ENCODE peak calls at places on chromosomes 5 and 9, in seven cellular contexts. One of them, this sample, is unnamed.

GRCh38 chr5:166340039-166340438 is 1951.4 kb upstream of the WWC1 start:
- DNase-seq in Peyer's patch: no peak
- DNase-seq in GM12892: no peak
- DNase-seq in lower leg skin: no peak
- DNase-seq in prostate gland: no peak
- DNase-seq in endothelial cell of umbilical vein: no peak
- DNase-seq in ovary: no peak
- DNase-seq in this sample: no peak

GRCh38 chr5:172096184-172096941 is 89.9 kb upstream of the FBXW11 start:
- DNase-seq in Peyer's patch: no peak
- DNase-seq in GM12892: no peak
- DNase-seq in lower leg skin: no peak
- DNase-seq in prostate gland: no peak
- DNase-seq in endothelial cell of umbilical vein: no peak
- DNase-seq in ovary: peak; percentile 34
- DNase-seq in this sample: no peak

GRCh38 chr5:98721231-98721928 is 52.1 kb upstream of the RGMB start:
- DNase-seq in Peyer's patch: no peak
- DNase-seq in GM12892: no peak
- DNase-seq in lower leg skin: no peak
- DNase-seq in prostate gland: no peak
- DNase-seq in endothelial cell of umbilical vein: no peak
- DNase-seq in ovary: no peak
- DNase-seq in this sample: no peak

GRCh38 chr9:72880821-72881220 is 72.0 kb downstream of the ALDH1A1 start:
- DNase-seq in Peyer's patch: no peak
- DNase-seq in GM12892: no peak
- DNase-seq in lower leg skin: peak; percentile 31
- DNase-seq in prostate gland: no peak
- DNase-seq in endothelial cell of umbilical vein: no peak
- DNase-seq in ovary: no peak
- DNase-seq in this sample: no peak

GRCh38 chr9:77575785-77576184 is 72.3 kb downstream of the GNA14 start:
- DNase-seq in Peyer's patch: no peak
- DNase-seq in GM12892: no peak
- DNase-seq in lower leg skin: no peak
- DNase-seq in prostate gland: no peak
- DNase-seq in endothelial cell of umbilical vein: no peak
- DNase-seq in ovary: no peak
- DNase-seq in this sample: peak; percentile 53

GRCh38 chr9:95857122-95857521 is 18.4 kb upstream of the ERCC6L2 start:
- DNase-seq in Peyer's patch: no peak
- DNase-seq in GM12892: no peak
- DNase-seq in lower leg skin: no peak
- DNase-seq in prostate gland: no peak
- DNase-seq in endothelial cell of umbilical vein: peak; percentile 64
- DNase-seq in ovary: peak; percentile 41
- DNase-seq in this sample: no peak

GRCh38 chr9:4297795-4298254 is 2.0 kb downstream of the GLIS3 start:
- DNase-seq in Peyer's patch: peak; percentile 75
- DNase-seq in GM12892: peak; percentile 34
- DNase-seq in lower leg skin: peak; percentile 50
- DNase-seq in prostate gland: peak; percentile 49
- DNase-seq in endothelial cell of umbilical vein: peak; percentile 64
- DNase-seq in ovary: peak; percentile 89
- DNase-seq in this sample: no peak

GRCh38 chr9:18382243-18382642 is 91.7 kb upstream of the ADAMTSL1 start:
- DNase-seq in Peyer's patch: no peak
- DNase-seq in GM12892: no peak
- DNase-seq in lower leg skin: no peak
- DNase-seq in prostate gland: no peak
- DNase-seq in endothelial cell of umbilical vein: peak; percentile 54
- DNase-seq in ovary: no peak
- DNase-seq in this sample: no peak

GRCh38 chr9:4855861-4856260 is 63.1 kb downstream of the RCL1 start:
- DNase-seq in Peyer's patch: no peak
- DNase-seq in GM12892: no peak
- DNase-seq in lower leg skin: no peak
- DNase-seq in prostate gland: no peak
- DNase-seq in endothelial cell of umbilical vein: no peak
- DNase-seq in ovary: peak; percentile 60
- DNase-seq in this sample: peak; percentile 50

GRCh38 chr5:170738840-170739239 is 44.7 kb upstream of the GABRP start:
- DNase-seq in Peyer's patch: no peak
- DNase-seq in GM12892: no peak
- DNase-seq in lower leg skin: no peak
- DNase-seq in prostate gland: no peak
- DNase-seq in endothelial cell of umbilical vein: no peak
- DNase-seq in ovary: no peak
- DNase-seq in this sample: no peak

GRCh38 chr5:72364961-72365360 is 44.8 kb downstream of the PTCD2 start:
- DNase-seq in Peyer's patch: no peak
- DNase-seq in GM12892: no peak
- DNase-seq in lower leg skin: no peak
- DNase-seq in prostate gland: no peak
- DNase-seq in endothelial cell of umbilical vein: no peak
- DNase-seq in ovary: no peak
- DNase-seq in this sample: no peak

DNA sequence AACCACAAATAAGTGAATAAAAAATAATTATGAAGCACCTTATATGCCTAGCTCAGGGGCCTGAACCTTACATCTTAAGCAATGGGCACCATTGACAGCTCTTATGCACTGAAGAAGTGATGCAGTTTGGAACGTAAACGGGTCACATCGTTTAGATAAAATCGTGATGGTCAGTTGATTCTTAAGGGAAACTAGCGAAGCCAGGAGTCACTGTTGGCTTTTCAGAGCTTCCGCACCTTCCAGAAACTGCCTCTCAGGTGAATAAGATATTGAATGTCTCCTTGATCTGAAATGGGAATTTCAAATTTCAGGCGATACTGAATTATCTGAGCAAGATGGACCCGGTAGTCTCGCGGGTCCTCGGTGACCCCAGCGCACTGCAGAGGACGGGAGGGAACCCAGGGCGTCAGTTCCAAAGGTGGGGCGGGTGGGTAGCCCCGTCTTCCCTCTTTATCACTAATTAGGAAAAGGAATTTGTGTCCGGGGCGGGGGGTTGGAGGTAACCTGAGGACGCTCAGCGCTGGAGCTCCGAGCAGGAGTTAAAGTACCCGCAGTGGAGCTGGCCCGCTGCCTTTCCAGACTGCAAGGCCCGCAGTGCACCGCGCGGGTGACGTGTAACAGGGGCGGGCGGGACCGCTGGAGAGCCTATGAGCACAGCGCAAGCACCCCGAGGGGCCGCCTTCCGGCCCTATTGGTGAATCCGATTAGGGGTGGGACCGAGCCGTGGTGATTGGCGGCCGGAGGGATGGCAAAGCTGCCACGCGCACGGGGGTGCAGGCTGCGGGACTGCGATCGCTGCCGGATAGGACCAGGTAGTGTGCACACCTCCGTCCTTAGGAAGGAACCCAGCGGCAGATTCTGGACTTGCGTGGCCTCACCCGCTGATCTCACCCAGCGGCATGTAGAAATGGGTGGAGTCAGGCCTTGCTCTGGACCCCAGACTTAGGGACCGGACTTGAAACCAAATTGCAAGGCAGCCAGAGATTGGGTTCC is 19.7 kb upstream of the GARNL3 start:
- DNase-seq in Peyer's patch: peak; percentile 97
- DNase-seq in GM12892: peak; percentile 93
- DNase-seq in lower leg skin: peak; percentile 96
- DNase-seq in prostate gland: peak; percentile 97
- DNase-seq in endothelial cell of umbilical vein: peak; percentile 94
- DNase-seq in ovary: peak; percentile 97
- DNase-seq in this sample: peak; percentile 91
- TF ChIP-seq POLR2A in Peyer's patch: peak; percentile 22
- TF ChIP-seq POLR2A in GM12892: peak; percentile 74
- TF ChIP-seq POLR2A in lower leg skin: no peak
- TF ChIP-seq POLR2A in prostate gland: peak; percentile 55
- TF ChIP-seq POLR2A in endothelial cell of umbilical vein: peak; percentile 79
- TF ChIP-seq POLR2A in ovary: peak; percentile 40
- TF ChIP-seq POLR2A in this sample: no peak

GRCh38 chr9:71769175-71770165 is 1.2 kb upstream of the CEMIP2 start:
- DNase-seq in Peyer's patch: peak; percentile 82
- DNase-seq in GM12892: peak; percentile 13
- DNase-seq in lower leg skin: peak; percentile 85
- DNase-seq in prostate gland: peak; percentile 92
- DNase-seq in endothelial cell of umbilical vein: peak; percentile 34
- DNase-seq in ovary: peak; percentile 75
- DNase-seq in this sample: peak; percentile 72

GRCh38 chr9:71767421-71768321 is 642 bp downstream of the CEMIP2 start:
- DNase-seq in Peyer's patch: peak; percentile 61
- DNase-seq in GM12892: no peak
- DNase-seq in lower leg skin: no peak
- DNase-seq in prostate gland: no peak
- DNase-seq in endothelial cell of umbilical vein: peak; percentile 49
- DNase-seq in ovary: peak; percentile 44
- DNase-seq in this sample: peak; percentile 62

GRCh38 chr9:71766663-71767062 is 1.6 kb downstream of the CEMIP2 start:
- DNase-seq in Peyer's patch: no peak
- DNase-seq in GM12892: no peak
- DNase-seq in lower leg skin: no peak
- DNase-seq in prostate gland: no peak
- DNase-seq in endothelial cell of umbilical vein: no peak
- DNase-seq in ovary: no peak
- DNase-seq in this sample: peak; percentile 49

GRCh38 chr9:71765693-71766092 is 2.6 kb downstream of the CEMIP2 start:
- DNase-seq in Peyer's patch: no peak
- DNase-seq in GM12892: no peak
- DNase-seq in lower leg skin: no peak
- DNase-seq in prostate gland: no peak
- DNase-seq in endothelial cell of umbilical vein: no peak
- DNase-seq in ovary: no peak
- DNase-seq in this sample: peak; percentile 33

DNA sequence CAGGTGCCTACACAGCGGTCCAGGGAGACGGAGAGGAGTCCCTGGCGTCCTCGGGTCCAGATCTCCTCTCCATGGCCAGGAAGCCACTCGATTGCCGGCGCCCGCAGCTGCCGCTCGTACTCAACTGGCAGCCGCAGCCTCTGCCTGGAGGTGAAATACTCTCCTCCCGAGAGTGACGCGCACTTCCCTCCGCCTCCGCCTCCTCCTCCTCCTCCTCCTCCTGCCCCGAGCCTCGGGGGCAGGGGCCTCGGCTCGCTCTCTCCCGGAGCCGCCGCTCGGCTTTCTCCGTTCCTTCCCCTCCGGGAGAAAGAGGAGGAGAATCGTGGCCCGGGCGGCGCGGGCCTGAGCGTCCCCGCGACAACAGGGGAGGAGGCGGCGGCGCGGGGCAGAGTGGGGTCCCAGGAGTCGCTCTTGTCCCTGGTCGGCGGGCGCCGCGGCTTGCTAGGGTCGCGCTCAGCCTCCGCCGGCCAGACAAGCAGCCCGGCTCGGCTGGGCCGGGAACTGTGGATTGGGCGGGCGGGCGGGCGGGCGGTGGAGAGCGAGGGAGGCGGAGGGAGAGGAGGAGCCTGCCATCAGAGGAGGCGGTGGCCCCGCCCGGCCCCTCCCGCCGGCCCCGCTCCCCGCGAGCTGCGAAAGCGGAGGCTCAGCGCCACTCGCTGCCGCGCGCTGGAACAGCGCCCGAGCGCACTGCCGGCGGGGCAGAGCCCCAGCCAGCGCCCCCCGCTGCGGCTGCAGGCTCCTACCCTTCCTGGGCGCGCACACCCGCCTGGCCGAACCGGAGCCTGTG is at the start of gene CEMIP2:
- DNase-seq in Peyer's patch: peak; percentile 95
- DNase-seq in GM12892: peak; percentile 72
- DNase-seq in lower leg skin: peak; percentile 89
- DNase-seq in prostate gland: peak; percentile 89
- DNase-seq in endothelial cell of umbilical vein: peak; percentile 89
- DNase-seq in ovary: peak; percentile 92
- DNase-seq in this sample: peak; percentile 94
- TF ChIP-seq POLR2A in Peyer's patch: peak; percentile 92
- TF ChIP-seq POLR2A in GM12892: no peak
- TF ChIP-seq POLR2A in lower leg skin: peak; percentile 27
- TF ChIP-seq POLR2A in prostate gland: peak; percentile 91
- TF ChIP-seq POLR2A in endothelial cell of umbilical vein: peak; percentile 98
- TF ChIP-seq POLR2A in ovary: peak; percentile 91
- TF ChIP-seq POLR2A in this sample: peak; percentile 88

DNA sequence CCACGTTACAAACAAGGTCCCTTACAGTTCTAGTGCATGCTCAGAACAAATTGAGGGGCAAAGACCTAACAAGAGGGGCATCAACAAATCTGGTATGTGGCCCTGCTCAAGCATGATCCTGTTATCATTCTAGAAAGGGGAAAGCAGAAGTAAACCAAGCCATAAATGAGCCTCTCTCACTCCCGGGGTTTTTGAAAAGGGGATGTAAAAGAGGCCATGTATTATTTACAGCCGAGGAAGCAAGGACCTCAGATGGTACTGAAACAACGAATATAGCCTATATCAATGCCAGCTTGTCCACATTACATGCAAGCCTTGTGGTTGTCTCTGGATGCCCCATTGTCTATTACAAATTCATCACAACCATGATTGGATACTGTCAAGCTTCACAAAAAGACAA is 211.3 kb downstream of the DCP2 start:
- DNase-seq in Peyer's patch: no peak
- DNase-seq in GM12892: no peak
- DNase-seq in lower leg skin: no peak
- DNase-seq in prostate gland: no peak
- DNase-seq in endothelial cell of umbilical vein: no peak
- DNase-seq in ovary: no peak
- DNase-seq in this sample: no peak
- TF ChIP-seq POLR2A in Peyer's patch: no peak
- TF ChIP-seq POLR2A in GM12892: no peak
- TF ChIP-seq POLR2A in lower leg skin: no peak
- TF ChIP-seq POLR2A in prostate gland: no peak
- TF ChIP-seq POLR2A in endothelial cell of umbilical vein: no peak
- TF ChIP-seq POLR2A in ovary: no peak
- TF ChIP-seq POLR2A in this sample: no peak

GRCh38 chr5:15383469-15383868 is 116.5 kb upstream of the FBXL7 start:
- DNase-seq in Peyer's patch: no peak
- DNase-seq in GM12892: no peak
- DNase-seq in lower leg skin: no peak
- DNase-seq in prostate gland: no peak
- DNase-seq in endothelial cell of umbilical vein: peak; percentile 18
- DNase-seq in ovary: no peak
- DNase-seq in this sample: no peak
- TF ChIP-seq POLR2A in Peyer's patch: no peak
- TF ChIP-seq POLR2A in GM12892: no peak
- TF ChIP-seq POLR2A in lower leg skin: no peak
- TF ChIP-seq POLR2A in prostate gland: no peak
- TF ChIP-seq POLR2A in endothelial cell of umbilical vein: no peak
- TF ChIP-seq POLR2A in ovary: no peak
- TF ChIP-seq POLR2A in this sample: no peak

This sample was measured in erythroblast.